ENCODE peak calls at places on chromosomes 11 and 22, in eight cellular contexts. S is NCI-H1105 treated with DMSO at 0.1 percent for 48 hours; E is HS-27A; H is upper lobe of right lung; Y is stimulated activated CD8-positive, alpha-beta memory T cell treated with anti-CD3 and anti-CD28 coated beads, Interleukin-7, amount 100 ng/mL, for 1 hour; D is NCI-H1436 treated with DMSO at 0.1 percent for 48 hours; G is AG20443; C is GM04504. Z is an unnamed sample.

GRCh38 chr22:44686873-44687600 is 15.0 kb upstream of the PRR5 start:
- DNase-seq in E (no peak), G (no peak), S (no peak), D (no peak), H (no peak), Y (no peak), C (no peak), Z (no peak)

GRCh38 chr11:60164550-60165075 is 18.3 kb downstream of the MS4A6A start:
- DNase-seq in S (no peak), G (no peak), C (no peak), Y (no peak), E (no peak), H (no peak), D (no peak), Z (peak)

GRCh38 chr11:123301696-123302400 is 106.8 kb upstream of the CLMP start:
- DNase-seq in D (no peak), G (peak), S (no peak), C (no peak), E (peak), H (peak), Y (peak), Z (peak)

GRCh38 chr11:124174001-124174400 is 9.1 kb upstream of the OR10D3 start:
- DNase-seq in G (peak), D (peak), C (peak), H (no peak), S (peak), E (no peak), Y (no peak), Z (peak)

GRCh38 chr11:134385774-134386565 is 26.1 kb downstream of the B3GAT1 start:
- DNase-seq in Y (no peak), S (peak), G (no peak), D (peak), E (no peak), H (no peak), C (no peak), Z (peak)

GRCh38 chr11:7603031-7603781 is 70.1 kb downstream of the CYB5R2 start:
- DNase-seq in D (no peak), G (no peak), Y (no peak), S (no peak), C (peak), E (no peak), H (no peak), Z (no peak)

GRCh38 chr11:68146010-68146540 is 24.9 kb upstream of the CHKA start:
- DNase-seq in Y (no peak), S (no peak), E (no peak), C (no peak), H (peak), D (no peak), G (no peak), Z (peak)

GRCh38 chr11:109121173-109121938 is 300.6 kb upstream of the C11orf87 start:
- DNase-seq in D (no peak), C (no peak), H (no peak), E (no peak), Y (no peak), G (no peak), S (no peak), Z (no peak)